ENCODE peak calls at places on chromosomes 2 and 18, in five cellular contexts. R, F, I, G and U are unnamed samples.

GRCh38 chr2:120344991-120345975 is 653 bp upstream of the INHBB start:
- DNase-seq in R (no peak), I (no peak), G (no peak), F (no peak), U (no peak)

GRCh38 chr18:65769653-65770052 is 18.8 kb downstream of the CDH7 start:
- DNase-seq in I (no peak), R (no peak), G (no peak), F (no peak), U (no peak)

GRCh38 chr2:199336546-199336945 is 121.2 kb downstream of the SATB2 start:
- DNase-seq in F (no peak), R (no peak), I (no peak), G (no peak), U (no peak)

GRCh38 chr18:75223687-75224347 is 13.2 kb downstream of the TSHZ1 start:
- DNase-seq in G (no peak), F (peak; percentile 36), I (no peak), R (peak; percentile 6), U (no peak)

GRCh38 chr2:239202836-239203235 is 198.0 kb downstream of the HDAC4 start:
- DNase-seq in G (no peak), F (peak; percentile 21), R (no peak), I (no peak), U (no peak)

GRCh38 chr2:72998234-72998651 is 73.3 kb downstream of the SFXN5 start:
- DNase-seq in F (peak; percentile 10), G (no peak), I (no peak), R (no peak), U (no peak)

GRCh38 chr2:18356676-18357075 is 203.8 kb downstream of the RDH14 start:
- DNase-seq in G (no peak), I (no peak), R (peak; percentile 72), F (no peak), U (no peak)

GRCh38 chr2:217934321-217935131 is 68.3 kb downstream of the TNS1 start:
- DNase-seq in I (no peak), F (no peak), G (no peak), R (peak; percentile 96), U (no peak)

DNA sequence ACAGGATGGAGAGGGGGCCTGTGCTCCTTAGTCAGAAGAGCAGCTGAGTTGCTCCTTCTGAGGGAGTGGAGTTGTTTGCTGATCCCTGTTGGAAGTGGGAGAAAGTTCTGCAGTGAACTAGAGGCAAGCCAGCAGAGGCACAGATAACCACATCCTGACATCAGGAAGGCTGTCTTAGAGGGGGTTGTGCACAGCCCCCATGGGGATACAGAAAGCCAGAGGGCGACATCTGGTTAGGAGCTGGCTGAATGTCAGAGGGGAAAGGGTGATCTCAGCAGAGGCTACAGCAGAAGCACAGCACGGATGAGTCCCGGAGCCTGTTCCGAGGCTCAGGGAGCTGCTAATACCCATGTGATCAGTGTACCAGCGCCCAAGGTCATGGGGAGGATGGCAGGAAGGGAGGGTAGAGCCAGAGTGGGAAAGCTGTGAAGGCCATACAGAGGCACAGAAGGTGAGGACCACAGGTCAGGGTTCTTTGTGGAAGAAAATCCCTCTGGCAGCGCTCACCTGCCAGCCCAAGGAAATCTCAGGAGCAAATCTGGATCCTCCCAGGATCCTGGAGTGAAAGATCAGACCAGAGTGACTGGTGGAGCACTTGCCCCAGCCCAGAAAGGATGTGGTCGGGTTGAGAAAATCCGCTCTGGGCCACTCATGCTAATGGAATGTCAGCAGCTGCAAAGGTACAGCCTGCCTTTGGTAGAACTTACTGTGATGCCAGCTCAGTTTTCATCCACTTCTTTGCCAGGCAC is 111.8 kb downstream of the STPG4 start:
- DNase-seq in I (peak; percentile 63), G (no peak), R (peak; percentile 95), F (no peak), U (no peak)
- H3K27ac ChIP-seq in I (peak overlapping the region; percentile 80), G (peak overlapping the region; percentile 66), R (peak overlapping the region; percentile 94), F (peak overlapping the region; percentile 31), U (peak overlapping the region; percentile 70)

DNA sequence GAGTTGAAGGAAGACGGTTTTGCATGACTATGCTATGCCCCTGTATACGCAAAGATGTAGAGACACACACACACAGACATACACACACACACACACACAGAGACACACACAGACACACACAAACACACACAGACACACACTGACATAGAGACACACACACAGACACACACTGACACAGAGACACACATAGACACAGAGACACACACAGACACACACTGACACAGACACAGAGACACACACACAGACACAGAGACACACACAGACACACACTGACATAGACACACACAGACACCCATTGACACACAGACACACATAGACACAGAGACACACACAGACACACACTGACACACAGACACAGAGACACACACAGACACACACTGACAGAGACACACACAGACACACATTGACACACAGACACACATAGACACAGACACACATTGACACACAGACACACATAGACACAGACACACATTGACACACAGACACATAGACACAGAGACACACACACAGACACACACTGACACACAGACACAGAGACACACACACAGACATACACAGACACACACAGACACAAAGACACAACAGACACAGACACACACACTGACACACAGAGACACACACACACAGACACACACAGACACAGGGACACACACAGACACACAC is 121.3 kb downstream of the BCL2 start:
- DNase-seq in I (no peak), R (no peak), G (no peak), F (no peak), U (no peak)
- H3K27ac ChIP-seq in I (peak overlapping the region; percentile 52), R (no peak overlapping the region), G (no peak overlapping the region), F (peak overlapping the region; percentile 18), U (peak overlapping the region; percentile 21)

GRCh38 chr2:62972601-62973000 is 78.0 kb upstream of the OTX1 start:
- DNase-seq in I (no peak), R (no peak), G (no peak), F (no peak), U (no peak)
- H3K27ac ChIP-seq in I (no peak overlapping the region), R (no peak overlapping the region), G (no peak overlapping the region), F (no peak overlapping the region), U (no peak overlapping the region)

GRCh38 chr18:56377161-56377560 is 261.2 kb downstream of the TXNL1 start:
- DNase-seq in I (no peak), F (no peak), R (no peak), G (no peak), U (no peak)
- H3K27ac ChIP-seq in I (no peak overlapping the region), F (no peak overlapping the region), R (no peak overlapping the region), G (no peak overlapping the region), U (no peak overlapping the region)